ENCODE peak calls at places on chromosomes 6 and 20, in five cellular contexts. N is K562, V is upper lobe of left lung, I is GM12878, Q is HepG2. Y is an unnamed sample.

GRCh38 chr6:145815351-145815772 is 767 bp upstream of the FBXO30 start:
- ATAC-seq in N (peak; percentile 34), V (peak; percentile 41), I (peak; percentile 22), Q (peak; percentile 54), Y (peak; percentile 1)

GRCh38 chr6:12336121-12336971 is 46.2 kb downstream of the EDN1 start:
- ATAC-seq in N (no peak), V (no peak), I (peak; percentile 72), Q (no peak), Y (no peak)

GRCh38 chr6:130611366-130611765 is 215.8 kb upstream of the SMLR1 start:
- ATAC-seq in N (no peak), V (no peak), I (no peak), Q (no peak), Y (no peak)

GRCh38 chr20:6081236-6081635 is 27.4 kb upstream of the LRRN4 start:
- ATAC-seq in N (no peak), V (peak; percentile 46), I (no peak), Q (peak; percentile 30), Y (peak; percentile 31)

GRCh38 chr6:12171735-12172134 is 118.4 kb upstream of the EDN1 start:
- ATAC-seq in N (peak; percentile 61), V (no peak), I (no peak), Q (no peak), Y (no peak)

GRCh38 chr6:132612449-132613116 is 11.5 kb downstream of the TAAR2 start:
- ATAC-seq in N (no peak), V (no peak), I (peak; percentile 65), Q (peak; percentile 82), Y (no peak)

GRCh38 chr6:75484535-75484934 is 9.1 kb downstream of the FILIP1 start:
- ATAC-seq in N (no peak), V (no peak), I (peak; percentile 73), Q (no peak), Y (no peak)

GRCh38 chr6:75396005-75396800 is 97.4 kb downstream of the FILIP1 start:
- ATAC-seq in N (no peak), V (no peak), I (no peak), Q (no peak), Y (no peak)

GRCh38 chr20:46185353-46185752 is 67.2 kb downstream of the CD40 start:
- ATAC-seq in N (no peak), V (no peak), I (no peak), Q (no peak), Y (no peak)

DNA sequence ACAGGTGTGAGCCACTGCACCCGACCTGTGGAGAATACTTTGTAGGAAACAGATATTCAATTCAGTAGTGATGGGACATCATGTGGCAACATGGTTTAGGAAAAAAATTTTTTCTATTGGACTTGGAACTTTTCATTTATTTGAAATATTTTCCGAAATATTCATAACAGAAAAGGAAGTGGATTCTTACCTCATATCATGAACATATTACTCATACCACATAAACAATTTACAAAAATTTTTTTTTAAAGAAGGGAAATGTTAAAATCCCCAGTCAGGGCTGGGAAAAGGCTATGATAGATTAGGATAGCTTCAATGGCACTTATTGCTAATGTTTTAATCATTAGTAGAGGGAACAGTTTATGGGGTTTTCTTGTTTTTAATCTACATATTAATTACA is 6.8 kb upstream of the ALDH8A1 start:
- ATAC-seq in N (no peak), V (no peak), I (no peak), Q (no peak), Y (no peak)
- H3K4me3 ChIP-seq in N (no peak overlapping the region), V (no peak overlapping the region), I (no peak overlapping the region), Q (no peak overlapping the region), Y (no peak overlapping the region)

DNA sequence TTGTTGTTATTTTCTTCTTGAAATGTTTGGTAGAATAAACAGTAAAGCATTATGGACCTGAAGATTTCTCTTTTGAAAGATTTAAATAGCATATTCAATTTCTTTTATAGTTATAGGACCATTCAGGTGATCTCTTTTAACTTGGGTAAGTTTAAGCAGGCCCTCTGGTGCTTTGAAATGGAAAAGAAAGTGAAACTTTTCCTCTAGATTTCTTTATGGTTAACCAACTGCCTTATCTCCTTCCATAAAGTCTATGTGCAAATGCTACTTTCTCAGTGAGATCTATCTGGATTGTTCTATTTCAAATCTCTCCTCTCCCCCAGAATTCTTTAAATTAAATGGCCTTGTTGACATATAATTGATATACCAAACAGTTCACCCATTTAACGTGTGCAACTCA is 54.0 kb downstream of the PHACTR2 start:
- ATAC-seq in N (no peak), V (no peak), I (no peak), Q (no peak), Y (no peak)
- TF ChIP-seq EP300 in N (no peak), V (no peak), I (no peak), Q (no peak), Y (no peak)

GRCh38 chr20:51768759-51769517 is 748 bp upstream of the ATP9A start:
- ATAC-seq in N (no peak), V (no peak), I (no peak), Q (peak; percentile 5), Y (no peak)
- H3K27me3 ChIP-seq in N (peaks cover 14% of the 10 kb centered on the region), V (no peaks in the 10 kb centered on the region), I (peaks cover 3% of the 10 kb centered on the region), Q (peaks cover 12% of the 10 kb centered on the region), Y (no peaks in the 10 kb centered on the region)

GRCh38 chr20:22584630-22584921 is 204 bp upstream of the FOXA2 start:
- ATAC-seq in N (peak; percentile 62), V (peak; percentile 60), I (no peak), Q (peak; percentile 65), Y (no peak)
- H3K4me3 ChIP-seq in N (peak overlapping the region; percentile 33), V (peak overlapping the region; percentile 42), I (no peak overlapping the region), Q (peak overlapping the region; percentile 94), Y (no peak overlapping the region)

GRCh38 chr6:158819213-158819976 is at the start of gene EZR:
- ATAC-seq in N (peak; percentile 85), V (peak; percentile 77), I (peak; percentile 66), Q (peak; percentile 56), Y (peak; percentile 77)
- TF ChIP-seq EP300 in N (no peak), V (no peak), I (no peak), Q (peak; percentile 52), Y (no peak)

DNA sequence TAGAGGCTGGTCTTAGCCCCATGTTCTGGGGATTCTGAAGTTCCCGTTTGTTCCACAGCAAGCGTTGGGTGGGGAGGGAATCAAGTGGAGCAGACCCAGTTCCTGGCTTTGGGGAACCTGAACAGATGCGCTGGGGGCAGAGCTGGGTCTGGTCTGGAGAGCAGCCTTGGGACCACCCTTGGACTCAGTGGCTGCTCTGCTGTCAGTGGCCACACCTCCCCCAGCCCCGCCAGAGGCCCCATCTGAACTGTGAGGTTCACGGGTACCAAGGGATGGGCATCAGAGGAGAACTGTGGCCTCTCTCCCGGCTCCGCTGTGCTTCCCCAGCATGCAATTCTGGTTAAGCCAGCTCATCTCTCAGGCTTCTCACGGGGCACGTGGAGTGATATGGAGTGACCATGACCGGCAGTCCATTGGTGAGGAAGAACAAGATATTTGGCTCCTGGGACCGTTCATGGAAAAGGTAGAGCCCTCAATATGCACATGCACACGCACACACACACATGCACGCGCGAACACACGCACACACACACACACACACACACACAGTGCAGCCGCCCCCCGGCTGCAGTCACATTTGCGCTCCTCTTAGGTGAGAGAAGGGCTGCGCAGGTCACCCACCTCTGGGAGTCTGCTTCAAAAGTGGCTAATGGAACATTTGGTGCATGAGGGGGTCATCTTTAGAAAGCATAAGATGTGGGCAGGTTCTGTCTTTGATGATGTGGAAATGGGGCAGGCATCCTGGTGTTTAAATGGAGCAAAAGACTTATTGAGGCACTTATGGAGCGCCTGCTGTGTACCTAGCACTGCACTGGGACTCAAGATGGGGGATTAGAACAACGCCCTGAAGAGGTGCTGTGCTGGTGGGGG is 6.0 kb downstream of the DLGAP4 start:
- ATAC-seq in N (no peak), V (no peak), I (no peak), Q (no peak), Y (no peak)
- H3K27me3 ChIP-seq in N (peaks cover 54% of the 10 kb centered on the region), V (peaks cover 9% of the 10 kb centered on the region), I (peaks cover 5% of the 10 kb centered on the region), Q (peaks cover 29% of the 10 kb centered on the region), Y (peaks cover 70% of the 10 kb centered on the region)

DNA sequence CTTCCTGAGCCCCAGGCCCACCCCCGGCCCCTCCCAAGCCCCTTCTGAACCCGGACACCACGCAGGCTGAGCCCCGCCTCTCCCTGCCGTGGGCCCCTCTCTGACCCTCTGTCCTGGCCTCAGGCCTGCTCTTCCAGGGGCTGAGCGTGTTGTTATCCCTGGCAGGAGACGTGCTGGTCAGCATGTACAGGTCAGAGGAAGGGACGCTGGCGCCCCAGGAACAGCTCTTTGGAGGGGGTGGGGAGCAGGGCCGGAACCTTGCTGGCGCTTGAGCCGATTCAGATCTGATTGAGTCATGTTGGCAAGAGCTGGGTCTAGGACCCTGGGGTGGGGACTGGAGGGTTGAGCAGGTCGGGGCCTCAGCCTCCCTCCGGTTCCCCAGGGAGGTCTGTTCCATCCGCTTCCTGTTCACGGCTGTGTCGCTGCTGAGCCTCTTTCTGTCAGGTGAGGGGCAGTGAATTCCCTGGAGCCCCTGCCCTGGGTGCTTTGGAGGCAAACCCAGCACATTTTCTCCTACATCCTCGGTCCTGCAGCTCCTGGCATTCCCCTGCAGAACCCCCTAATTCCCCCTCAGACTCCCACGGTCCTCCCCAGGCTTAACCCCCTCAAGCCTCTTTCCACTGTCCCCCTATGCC is 1.9 kb downstream of the SPAG4 start:
- ATAC-seq in N (peak; percentile 66), V (peak; percentile 1), I (peak; percentile 35), Q (peak; percentile 68), Y (no peak)
- H3K4me3 ChIP-seq in N (peak overlapping the region; percentile 42), V (peak overlapping the region; percentile 61), I (peak overlapping the region; percentile 99), Q (peak overlapping the region; percentile 67), Y (peak overlapping the region; percentile 70)